ENCODE peak calls at places on chromosomes 7 and 10, in nine cellular contexts. V is CD8-positive, alpha-beta memory T cell; R is GM23338; T is ovary; Q is heart left ventricle; M is upper lobe of left lung; Z is Panc1; S is neuronal stem cell; G is uterus. I is an unnamed sample. For H3K36me3, the result is how much of the 10 kb centered on the place peaks cover.

GRCh38 chr7:101943889-101944605 is 126.6 kb downstream of the CUX1 start:
- DNase-seq in V (no peak), R (no peak), T (no peak), Q (no peak), M (no peak), Z (no peak), S (no peak), G (no peak), I (no peak)

GRCh38 chr10:132849546-132850031 is 63.6 kb upstream of the NKX6-2 start:
- DNase-seq in V (no peak), R (no peak), T (no peak), Q (no peak), M (peak), Z (no peak), S (no peak), G (no peak), I (no peak)

GRCh38 chr7:141288626-141289025 is 214.8 kb downstream of the TMEM178B start:
- DNase-seq in V (no peak), R (no peak), T (no peak), Q (no peak), M (no peak), Z (no peak), S (no peak), G (no peak), I (no peak)

GRCh38 chr10:34006471-34006870 is 672.0 kb upstream of the NRP1 start:
- DNase-seq in V (no peak), R (no peak), T (no peak), Q (no peak), M (no peak), Z (no peak), S (no peak), G (no peak), I (no peak)

GRCh38 chr7:1421020-1421790 is 38.1 kb downstream of the MICALL2 start:
- DNase-seq in V (no peak), R (no peak), T (no peak), Q (no peak), M (no peak), Z (no peak), S (no peak), G (no peak), I (no peak)

GRCh38 chr7:81120803-81121202 is 202.0 kb upstream of the SEMA3C start:
- DNase-seq in V (no peak), R (peak), T (no peak), Q (no peak), M (no peak), Z (no peak), S (no peak), G (no peak), I (no peak)

GRCh38 chr10:119222531-119222930 is 15.2 kb downstream of the GRK5 start:
- DNase-seq in V (no peak), R (no peak), T (no peak), Q (no peak), M (no peak), Z (no peak), S (no peak), G (no peak), I (no peak)

GRCh38 chr7:134710854-134711624 is 64.4 kb downstream of the BPGM start:
- DNase-seq in V (peak), R (no peak), T (no peak), Q (no peak), M (no peak), Z (no peak), S (no peak), G (no peak), I (no peak)

GRCh38 chr7:158094671-158095256 is 492.9 kb downstream of the PTPRN2 start:
- DNase-seq in V (no peak), R (peak), T (no peak), Q (no peak), M (peak), Z (no peak), S (no peak), G (no peak), I (no peak)

GRCh38 chr10:77448226-77448625 is 189.4 kb downstream of the KCNMA1 start:
- DNase-seq in V (no peak), R (no peak), T (no peak), Q (no peak), M (no peak), Z (no peak), S (no peak), G (no peak), I (no peak)

GRCh38 chr7:152202056-152202455 is 176.6 kb downstream of the GALNT11 start:
- DNase-seq in V (no peak), R (no peak), T (no peak), Q (no peak), M (no peak), Z (no peak), S (no peak), G (no peak), I (no peak)

GRCh38 chr10:16779375-16779774 is 37.8 kb downstream of the RSU1 start:
- DNase-seq in V (peak), R (no peak), T (no peak), Q (no peak), M (no peak), Z (no peak), S (no peak), G (no peak), I (no peak)

GRCh38 chr7:21507627-21508343 is 35.1 kb upstream of the DNAH11 start:
- DNase-seq in V (no peak), R (peak), T (no peak), Q (peak), M (no peak), Z (no peak), S (peak), G (no peak), I (peak)

GRCh38 chr7:124940306-124940705 is 10.7 kb upstream of the POT1 start:
- DNase-seq in V (no peak), R (no peak), T (no peak), Q (no peak), M (no peak), Z (no peak), S (no peak), G (no peak), I (no peak)

GRCh38 chr7:27745064-27745583 is 5.2 kb downstream of the TAX1BP1 start:
- DNase-seq in V (no peak), R (peak), T (no peak), Q (no peak), M (no peak), Z (peak), S (no peak), G (no peak), I (peak)

GRCh38 chr10:59805043-59805442 is 51.8 kb upstream of the MRLN start:
- DNase-seq in V (no peak), R (peak), T (no peak), Q (no peak), M (peak), Z (no peak), S (peak), G (peak), I (peak)

GRCh38 chr7:31991846-31992245 is 78.4 kb downstream of the PDE1C start:
- DNase-seq in V (no peak), R (no peak), T (no peak), Q (no peak), M (no peak), Z (no peak), S (no peak), G (no peak), I (no peak)

GRCh38 chr7:28623105-28623730 is 210.9 kb downstream of the CREB5 start:
- DNase-seq in V (no peak), R (no peak), T (no peak), Q (no peak), M (no peak), Z (no peak), S (no peak), G (no peak), I (no peak)

GRCh38 chr7:2037805-2038635 is 194.7 kb downstream of the MAD1L1 start:
- DNase-seq in V (peak), R (no peak), T (peak), Q (peak), M (no peak), Z (no peak), S (no peak), G (peak), I (no peak)

GRCh38 chr7:90999989-91000979 is 263.9 kb upstream of the FZD1 start:
- DNase-seq in V (no peak), R (no peak), T (no peak), Q (no peak), M (no peak), Z (no peak), S (no peak), G (no peak), I (no peak)

GRCh38 chr10:66604195-66604594 is 321.6 kb upstream of the LRRTM3 start:
- DNase-seq in V (no peak), R (peak), T (no peak), Q (no peak), M (no peak), Z (no peak), S (no peak), G (no peak), I (no peak)
- H3K4me3 ChIP-seq in V (no peak), R (no peak), T (no peak), Q (no peak), M (no peak), Z (no peak), S (peak), G (no peak), I (no peak)

GRCh38 chr7:88305044-88305443 is 1.6 kb downstream of the STEAP4 start:
- DNase-seq in V (no peak), R (no peak), T (no peak), Q (no peak), M (no peak), Z (no peak), S (no peak), G (no peak), I (no peak)
- H3K27ac ChIP-seq in V (no peak), R (no peak), T (no peak), Q (no peak), M (no peak), Z (no peak), S (no peak), G (no peak), I (no peak)

DNA sequence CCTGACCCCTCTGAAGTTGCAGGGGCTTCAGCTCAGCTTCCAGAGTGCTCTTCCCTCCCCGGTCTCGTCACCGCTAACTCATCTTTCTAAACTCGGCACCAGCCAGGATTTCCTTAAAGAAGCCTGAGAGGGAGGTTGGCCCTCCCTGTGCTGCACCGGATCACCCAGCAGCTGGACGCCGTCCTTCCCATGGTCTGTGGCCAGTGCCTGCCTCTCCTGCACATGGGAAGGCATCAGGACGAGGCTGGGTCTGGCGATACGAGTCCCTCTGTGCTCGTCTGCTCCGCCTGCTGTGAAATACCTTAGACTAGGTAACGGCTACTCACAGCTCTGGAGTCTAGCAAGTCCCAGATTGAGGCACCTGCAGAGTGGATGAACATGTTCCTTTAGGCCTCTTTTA is 179.1 kb downstream of the ZMYND11 start:
- DNase-seq in V (no peak), R (peak), T (no peak), Q (no peak), M (no peak), Z (no peak), S (no peak), G (no peak), I (no peak)
- H3K36me3 ChIP-seq in V (under half), R (under half), T (under half), Q (under half), M (under half), Z (under half), S (under half), G (under half), I (under half)

DNA sequence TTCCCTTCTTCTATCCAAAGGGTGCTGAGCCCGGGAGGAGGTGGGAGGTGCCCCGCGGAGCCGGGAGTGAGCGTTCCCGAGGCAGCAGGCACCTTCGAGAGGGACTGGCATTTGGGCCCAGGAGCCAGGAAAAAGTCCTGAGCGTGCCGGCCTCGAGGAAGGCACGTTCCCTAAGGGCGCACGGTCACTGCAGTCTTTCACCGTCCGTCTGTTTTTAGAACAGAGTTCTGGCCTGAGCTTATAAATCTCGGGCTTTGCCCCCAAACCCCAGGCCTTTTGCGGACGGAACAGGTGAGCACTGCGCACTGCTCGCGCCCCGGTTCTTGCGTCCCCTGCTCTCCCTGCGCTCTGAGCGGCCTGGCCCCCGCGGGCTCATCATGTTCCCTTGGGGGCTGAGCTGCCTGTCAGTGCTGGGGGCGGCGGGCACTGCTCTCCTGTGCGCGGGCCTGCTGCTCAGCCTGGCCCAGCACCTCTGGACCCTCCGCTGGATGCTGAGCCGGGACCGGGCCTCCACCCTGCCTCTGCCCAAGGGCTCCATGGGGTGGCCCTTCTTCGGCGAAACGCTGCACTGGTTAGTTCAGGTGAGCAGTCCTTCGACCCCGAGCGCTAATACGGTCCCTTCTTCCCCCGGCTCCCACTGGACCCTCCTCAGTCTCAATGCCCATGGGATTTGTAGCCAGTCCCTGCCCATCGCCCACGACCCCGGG is 442 bp downstream of the CYP26C1 start:
- DNase-seq in V (no peak), R (peak), T (no peak), Q (no peak), M (no peak), Z (no peak), S (no peak), G (no peak), I (no peak)
- H3K4me3 ChIP-seq in V (no peak), R (peak), T (no peak), Q (no peak), M (no peak), Z (no peak), S (peak), G (no peak), I (peak)

DNA sequence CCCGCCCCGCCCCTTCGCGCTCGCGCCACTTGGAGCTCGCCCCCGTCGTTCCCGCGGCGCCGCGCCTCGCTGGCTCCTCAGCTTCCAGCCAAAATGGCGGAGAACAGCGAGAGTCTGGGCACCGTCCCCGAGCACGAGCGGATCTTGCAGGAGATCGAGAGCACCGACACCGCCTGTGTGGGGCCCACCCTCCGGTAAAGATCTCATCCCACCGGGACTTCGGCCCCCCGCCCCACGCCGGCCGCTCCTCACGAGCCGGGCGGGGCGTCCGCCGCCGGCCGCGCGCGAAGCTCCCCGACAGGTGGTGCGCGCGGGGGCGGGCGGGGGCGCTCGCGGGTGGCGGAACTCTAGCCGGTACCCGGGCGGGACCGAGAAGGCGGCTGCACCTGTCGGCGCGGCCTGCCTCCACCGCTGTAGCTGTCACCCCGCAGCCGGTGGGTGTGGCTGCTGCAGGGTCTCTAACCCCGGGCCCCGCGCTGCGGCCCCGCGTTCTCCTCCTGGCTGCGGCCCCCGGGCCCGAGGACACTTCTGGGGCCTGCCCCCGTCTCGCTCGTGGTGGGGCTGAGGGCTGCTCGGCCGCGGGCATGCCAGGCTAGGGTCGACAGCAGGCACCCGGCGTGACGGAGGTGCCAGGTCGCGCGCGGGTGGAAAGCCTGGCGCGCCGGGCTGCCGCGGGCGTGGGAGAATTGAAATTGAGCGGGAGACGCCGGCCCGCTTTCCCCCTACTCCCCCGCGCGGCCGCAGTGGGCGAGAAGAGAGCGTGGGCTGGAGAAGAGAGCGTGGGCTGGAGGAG is at the start of gene EXOC6:
- DNase-seq in V (peak), R (peak), T (peak), Q (peak), M (peak), Z (peak), S (peak), G (peak), I (peak)
- H3K27ac ChIP-seq in V (peak), R (no peak), T (peak), Q (peak), M (peak), Z (peak), S (no peak), G (peak), I (no peak)

GRCh38 chr10:103089493-103089892 is 103.6 kb downstream of the NT5C2 start:
- DNase-seq in V (no peak), R (no peak), T (no peak), Q (no peak), M (no peak), Z (no peak), S (no peak), G (no peak), I (no peak)
- H3K36me3 ChIP-seq in V (under half), R (under half), T (under half), Q (half or more), M (half or more), Z (half or more), S (under half), G (under half), I (under half)